ENCODE peak calls at places on chromosome 2, in six cellular contexts. R, U, G, P, O and Y are unnamed samples.
A peak's percentile ranks its signal among the peaks of the same experiment; 100 is the strongest.

GRCh38 chr2:2788076-2788475 is 457.0 kb upstream of the MYT1L start:
- DNase-seq in G (no peak), U (no peak), P (no peak), O (no peak), R (no peak), Y (peak; percentile 69)

GRCh38 chr2:8525582-8526402 is 156.1 kb upstream of the ID2 start:
- DNase-seq in R (peak; percentile 92), P (peak; percentile 82), G (no peak), O (peak; percentile 35), U (peak; percentile 93), Y (peak; percentile 84)

GRCh38 chr2:159921752-159922404 is 123.9 kb upstream of the CD302 start:
- DNase-seq in G (peak; percentile 71), P (peak; percentile 69), O (peak; percentile 45), R (peak; percentile 61), U (peak; percentile 84), Y (peak; percentile 89)

GRCh38 chr2:177906041-177906718 is 166.4 kb downstream of the PDE11A start:
- DNase-seq in U (peak; percentile 67), O (peak; percentile 54), P (peak; percentile 70), G (peak; percentile 50), R (peak; percentile 53), Y (peak; percentile 72)

GRCh38 chr2:185145316-185146121 is 547.2 kb downstream of the ZNF804A start:
- DNase-seq in U (no peak), R (peak; percentile 10), P (no peak), G (no peak), O (no peak), Y (no peak)

GRCh38 chr2:64054166-64054915 is 35.1 kb upstream of the VPS54 start:
- DNase-seq in R (no peak), G (no peak), U (no peak), O (no peak), P (no peak), Y (no peak)

GRCh38 chr2:118686364-118686763 is 161.1 kb downstream of the EN1 start:
- DNase-seq in O (peak; percentile 58), U (no peak), P (no peak), R (no peak), G (no peak), Y (no peak)

GRCh38 chr2:198975779-198976178 is 482.0 kb downstream of the SATB2 start:
- DNase-seq in U (no peak), G (no peak), O (no peak), R (no peak), P (no peak), Y (no peak)

GRCh38 chr2:240259201-240259923 is 118.9 kb upstream of the OTOS start:
- DNase-seq in O (no peak), R (no peak), U (no peak), G (no peak), P (peak; percentile 92), Y (peak; percentile 3)

GRCh38 chr2:231597014-231597611 is 4.4 kb downstream of the TEX44 start:
- DNase-seq in O (peak; percentile 20), U (no peak), P (peak; percentile 88), G (no peak), R (no peak), Y (no peak)

GRCh38 chr2:186518291-186518690 is 32.2 kb downstream of the ZC3H15 start:
- DNase-seq in G (no peak), R (no peak), P (no peak), O (no peak), U (no peak), Y (peak; percentile 36)

GRCh38 chr2:237752761-237753165 is 45.8 kb upstream of the RBM44 start:
- DNase-seq in U (no peak), O (no peak), P (no peak), G (no peak), R (no peak), Y (no peak)

GRCh38 chr2:100606332-100606731 is 43.5 kb downstream of the PDCL3 start:
- DNase-seq in P (no peak), O (no peak), G (no peak), R (peak; percentile 36), U (no peak), Y (no peak)

GRCh38 chr2:240887631-240888030 is 8.3 kb downstream of the MAB21L4 start:
- DNase-seq in R (no peak), G (no peak), O (no peak), P (peak; percentile 42), U (no peak), Y (no peak)

GRCh38 chr2:141331127-141331526 is 799.7 kb downstream of the LRP1B start:
- DNase-seq in P (no peak), R (no peak), U (no peak), O (peak; percentile 89), G (no peak), Y (no peak)

GRCh38 chr2:129402076-129402475 is 577.4 kb upstream of the RAB6C start:
- DNase-seq in U (no peak), P (no peak), O (no peak), G (no peak), R (no peak), Y (no peak)

GRCh38 chr2:227510620-227510958 is 38.6 kb downstream of the AGFG1 start:
- DNase-seq in U (no peak), G (no peak), O (no peak), R (no peak), P (no peak), Y (no peak)

GRCh38 chr2:11678306-11678960 is 8.4 kb upstream of the NTSR2 start:
- DNase-seq in R (no peak), G (no peak), U (peak; percentile 9), O (no peak), P (no peak), Y (peak; percentile 46)

GRCh38 chr2:106094101-106094860 is 99.8 kb downstream of the UXS1 start:
- DNase-seq in U (no peak), G (peak; percentile 75), R (no peak), O (no peak), P (no peak), Y (no peak)

GRCh38 chr2:106096446-106097369 is 97.4 kb downstream of the UXS1 start:
- DNase-seq in G (peak; percentile 37), U (no peak), R (no peak), P (no peak), O (no peak), Y (no peak)

GRCh38 chr2:106098081-106098480 is 96.0 kb downstream of the UXS1 start:
- DNase-seq in U (no peak), R (peak; percentile 13), P (no peak), O (no peak), G (peak; percentile 25), Y (peak; percentile 26)

GRCh38 chr2:106097370-106098000 is 96.6 kb downstream of the UXS1 start:
- DNase-seq in G (peak; percentile 53), R (no peak), P (no peak), U (no peak), O (no peak), Y (no peak)

DNA sequence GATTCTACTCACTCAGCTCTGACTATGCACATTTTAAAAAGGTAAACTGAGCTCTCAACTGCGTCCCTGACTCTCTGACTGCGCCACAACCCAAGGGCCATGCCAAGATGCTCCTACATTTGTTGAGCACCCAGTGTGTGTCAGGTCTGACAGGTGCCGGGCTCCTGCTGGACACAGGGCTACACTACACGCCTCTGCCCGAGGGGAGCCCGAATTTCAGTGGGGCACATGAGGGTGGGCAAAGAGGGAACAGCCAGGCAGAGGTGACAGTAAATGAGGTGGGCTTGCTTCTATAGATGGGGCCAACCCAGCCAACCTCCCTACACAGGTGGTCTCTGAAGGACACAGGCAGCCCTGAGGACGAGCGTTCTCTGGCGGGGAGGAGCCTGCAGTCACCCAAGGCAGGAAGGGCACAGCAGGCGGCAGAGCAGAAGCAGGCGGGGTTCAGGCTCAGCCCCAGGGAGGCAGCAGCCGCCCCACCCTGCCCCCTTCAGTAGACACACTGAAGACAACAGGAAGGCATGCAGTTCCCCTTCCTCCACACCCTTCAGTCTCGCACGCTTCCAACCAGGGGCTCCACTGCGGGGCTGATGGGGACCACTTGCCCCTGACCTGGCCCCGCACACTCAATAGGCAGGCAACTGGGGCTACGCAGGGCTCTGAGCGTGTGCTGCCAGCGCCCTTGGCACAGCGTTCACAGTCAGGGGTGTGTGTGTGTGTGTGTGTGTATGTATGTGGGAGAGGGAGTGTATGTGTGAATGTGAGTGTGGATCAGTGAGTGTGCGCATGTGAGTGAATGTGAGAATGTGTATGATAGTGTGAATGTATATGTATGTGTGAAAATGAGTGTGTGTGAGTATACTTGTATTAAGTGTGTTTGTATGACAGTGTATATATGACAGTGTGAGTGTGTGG is 98.4 kb downstream of the UXS1 start:
- DNase-seq in O (no peak), P (no peak), U (no peak), G (peak; percentile 83), R (no peak), Y (no peak)
- TF ChIP-seq CTCF in O (no peak), P (no peak), U (no peak), G (peak; percentile 38), R (no peak), Y (no peak)

DNA sequence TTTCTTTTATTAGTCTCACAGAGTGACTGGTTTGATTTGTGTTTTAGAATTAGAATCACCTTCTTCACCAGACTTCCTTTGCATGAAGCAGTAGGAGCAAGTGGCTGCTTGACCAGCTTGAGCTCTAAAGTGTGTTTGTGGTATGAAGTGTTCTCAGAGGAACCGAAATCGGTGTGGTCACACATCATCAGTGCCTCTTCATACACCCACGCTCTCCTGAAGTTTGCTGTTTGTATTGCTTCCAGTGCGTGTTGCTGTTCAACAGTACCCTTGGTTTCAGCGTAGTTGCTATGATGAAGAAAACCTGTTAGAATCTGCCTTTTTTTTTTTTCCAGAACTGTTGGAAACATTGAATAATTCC is 77.9 kb downstream of the LIMS1 start:
- DNase-seq in R (no peak), G (no peak), U (no peak), O (peak; percentile 97), P (no peak), Y (no peak)
- H3K4me3 ChIP-seq in R (no peak overlapping the region), G (no peak overlapping the region), U (no peak overlapping the region), O (no peak overlapping the region), P (no peak overlapping the region), Y (no peak overlapping the region)

DNA sequence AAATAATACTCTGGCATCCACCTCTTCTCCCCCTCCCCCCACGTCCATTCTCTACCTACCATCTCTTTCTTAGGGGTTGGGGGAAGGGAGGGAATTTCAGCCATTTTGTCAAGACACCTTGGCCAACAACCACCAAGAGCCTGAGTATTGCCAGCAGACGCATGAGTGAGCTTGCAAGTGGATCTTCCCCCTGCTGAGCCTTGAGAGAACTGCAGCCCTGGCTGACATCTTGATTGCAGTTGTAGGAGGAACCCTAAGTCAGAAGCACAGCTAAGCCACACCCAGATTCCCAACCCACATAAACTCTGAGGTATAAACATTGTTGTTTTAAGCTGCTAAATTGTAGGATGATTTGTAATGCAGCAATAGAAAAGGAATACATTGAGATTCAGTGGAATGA is 165.6 kb downstream of the TMEFF2 start:
- DNase-seq in U (no peak), P (no peak), G (no peak), O (peak; percentile 48), R (no peak), Y (peak; percentile 43)
- TF ChIP-seq CTCF in U (no peak), P (no peak), G (no peak), O (peak; percentile 44), R (peak; percentile 31), Y (peak; percentile 38)

DNA sequence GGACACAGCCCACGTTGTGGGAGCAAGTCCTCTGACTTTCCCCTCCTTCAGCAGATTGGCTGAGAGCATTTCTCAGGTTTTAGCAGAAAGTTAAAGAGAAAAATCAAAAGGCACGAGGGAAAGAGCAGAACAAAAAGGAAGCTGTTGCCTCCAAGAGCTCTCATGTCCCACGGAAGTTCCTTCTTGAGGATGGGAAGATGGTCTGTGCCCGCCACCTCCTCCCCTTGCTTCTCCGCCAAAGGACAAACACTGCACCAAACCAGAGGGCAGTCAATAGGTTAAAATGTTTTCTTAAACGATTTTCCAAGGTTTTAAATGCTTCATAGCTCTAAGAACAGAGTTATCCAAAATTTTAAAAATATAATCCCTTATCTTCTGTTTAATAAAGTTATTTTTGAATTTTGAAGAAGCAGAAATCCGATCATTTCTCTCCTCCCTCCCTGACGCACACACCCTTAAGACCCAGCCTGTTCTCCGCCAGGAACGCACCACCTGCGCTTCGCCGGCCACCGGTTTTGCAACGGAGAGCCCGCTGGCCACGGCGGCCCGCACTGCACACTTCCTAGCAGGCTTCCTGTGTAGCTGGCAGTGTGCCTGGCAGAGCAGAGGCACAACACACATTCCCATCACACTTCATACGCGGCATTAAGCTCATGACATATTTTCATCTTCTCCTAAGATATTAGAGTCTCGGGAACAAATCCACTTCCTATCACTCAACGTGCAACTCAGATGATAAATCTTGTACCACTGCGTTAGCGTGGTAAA is 148.2 kb downstream of the HDAC4 start:
- DNase-seq in O (no peak), G (no peak), R (no peak), U (no peak), P (peak; percentile 94), Y (no peak)
- H3K4me3 ChIP-seq in O (no peak overlapping the region), G (peak overlapping the region; percentile 16), R (no peak overlapping the region), U (no peak overlapping the region), P (peak overlapping the region; percentile 44), Y (no peak overlapping the region)